ENCODE peak calls at places on chromosomes 12 and 14, in five cellular contexts. One of them, this sample, is unnamed.

GRCh38 chr12:42504049-42504448 is 85.5 kb downstream of the PRICKLE1 start:
- DNase-seq in PC-9: no peak
- DNase-seq in transverse colon: no peak
- DNase-seq in fibroblast of mammary gland: peak
- DNase-seq in K562: no peak
- DNase-seq in this sample: no peak

GRCh38 chr14:24665440-24665991 is 31.5 kb upstream of the GZMB start:
- DNase-seq in PC-9: no peak
- DNase-seq in transverse colon: no peak
- DNase-seq in fibroblast of mammary gland: no peak
- DNase-seq in K562: no peak
- DNase-seq in this sample: no peak

GRCh38 chr12:77294016-77294415 is 228.6 kb upstream of the E2F7 start:
- DNase-seq in PC-9: no peak
- DNase-seq in transverse colon: no peak
- DNase-seq in fibroblast of mammary gland: peak
- DNase-seq in K562: no peak
- DNase-seq in this sample: no peak

GRCh38 chr12:55997535-55997859 is 421 bp downstream of the SUOX start:
- DNase-seq in PC-9: peak
- DNase-seq in transverse colon: no peak
- DNase-seq in fibroblast of mammary gland: no peak
- DNase-seq in K562: no peak
- DNase-seq in this sample: no peak

GRCh38 chr12:57105011-57105753 is 6.0 kb downstream of the STAT6 start:
- DNase-seq in PC-9: no peak
- DNase-seq in transverse colon: no peak
- DNase-seq in fibroblast of mammary gland: no peak
- DNase-seq in K562: no peak
- DNase-seq in this sample: no peak

GRCh38 chr12:104602426-104602825 is 145.7 kb downstream of the CHST11 start:
- DNase-seq in PC-9: no peak
- DNase-seq in transverse colon: no peak
- DNase-seq in fibroblast of mammary gland: no peak
- DNase-seq in K562: no peak
- DNase-seq in this sample: no peak

GRCh38 chr12:26044007-26044394 is 80.8 kb downstream of the BHLHE41 start:
- DNase-seq in PC-9: no peak
- DNase-seq in transverse colon: no peak
- DNase-seq in fibroblast of mammary gland: peak
- DNase-seq in K562: no peak
- DNase-seq in this sample: no peak

GRCh38 chr12:48199784-48200198 is 3.3 kb downstream of the OR10AD1 start:
- DNase-seq in PC-9: no peak
- DNase-seq in transverse colon: no peak
- DNase-seq in fibroblast of mammary gland: peak
- DNase-seq in K562: no peak
- DNase-seq in this sample: no peak

GRCh38 chr14:74552623-74553022 is 59.1 kb downstream of the ISCA2 start:
- DNase-seq in PC-9: no peak
- DNase-seq in transverse colon: peak
- DNase-seq in fibroblast of mammary gland: peak
- DNase-seq in K562: no peak
- DNase-seq in this sample: no peak

GRCh38 chr14:51782412-51782811 is 78.0 kb upstream of the GNG2 start:
- DNase-seq in PC-9: no peak
- DNase-seq in transverse colon: no peak
- DNase-seq in fibroblast of mammary gland: no peak
- DNase-seq in K562: no peak
- DNase-seq in this sample: no peak

GRCh38 chr14:101251812-101252442 is 309.4 kb upstream of the DIO3 start:
- DNase-seq in PC-9: no peak
- DNase-seq in transverse colon: no peak
- DNase-seq in fibroblast of mammary gland: no peak
- DNase-seq in K562: no peak
- DNase-seq in this sample: no peak

GRCh38 chr14:60485600-60486251 is at the start of gene C14orf39:
- DNase-seq in PC-9: no peak
- DNase-seq in transverse colon: no peak
- DNase-seq in fibroblast of mammary gland: no peak
- DNase-seq in K562: peak
- DNase-seq in this sample: no peak

GRCh38 chr14:51419685-51420084 is 179.6 kb downstream of the TMX1 start:
- DNase-seq in PC-9: no peak
- DNase-seq in transverse colon: no peak
- DNase-seq in fibroblast of mammary gland: no peak
- DNase-seq in K562: no peak
- DNase-seq in this sample: no peak

GRCh38 chr12:85951823-85952222 is 77.7 kb downstream of the NTS start:
- DNase-seq in PC-9: no peak
- DNase-seq in transverse colon: no peak
- DNase-seq in fibroblast of mammary gland: peak
- DNase-seq in K562: no peak
- DNase-seq in this sample: peak

GRCh38 chr14:93977790-93978581 is 1.6 kb upstream of the ASB2 start:
- DNase-seq in PC-9: no peak
- DNase-seq in transverse colon: peak
- DNase-seq in fibroblast of mammary gland: no peak
- DNase-seq in K562: no peak
- DNase-seq in this sample: no peak

GRCh38 chr12:87332987-87333761 is 696.0 kb downstream of the C12orf50 start:
- DNase-seq in PC-9: no peak
- DNase-seq in transverse colon: no peak
- DNase-seq in fibroblast of mammary gland: no peak
- DNase-seq in K562: no peak
- DNase-seq in this sample: no peak

GRCh38 chr12:1509703-1510395 is 84.5 kb downstream of the FBXL14 start:
- DNase-seq in PC-9: no peak
- DNase-seq in transverse colon: no peak
- DNase-seq in fibroblast of mammary gland: no peak
- DNase-seq in K562: no peak
- DNase-seq in this sample: no peak

GRCh38 chr14:91509083-91509877 is 830 bp downstream of the PPP4R3A start:
- DNase-seq in PC-9: peak
- DNase-seq in transverse colon: peak
- DNase-seq in fibroblast of mammary gland: no peak
- DNase-seq in K562: peak
- DNase-seq in this sample: no peak

GRCh38 chr14:75425443-75425842 is 2.4 kb upstream of the JDP2 start:
- DNase-seq in PC-9: no peak
- DNase-seq in transverse colon: no peak
- DNase-seq in fibroblast of mammary gland: no peak
- DNase-seq in K562: no peak
- DNase-seq in this sample: no peak

GRCh38 chr12:104026841-104027599 is 23.0 kb downstream of the GLT8D2 start:
- DNase-seq in PC-9: no peak
- DNase-seq in transverse colon: no peak
- DNase-seq in fibroblast of mammary gland: no peak
- DNase-seq in K562: no peak
- DNase-seq in this sample: no peak

GRCh38 chr12:120628919-120629318 is 11.5 kb upstream of the CABP1 start:
- DNase-seq in PC-9: no peak
- DNase-seq in transverse colon: peak
- DNase-seq in fibroblast of mammary gland: no peak
- DNase-seq in K562: peak
- DNase-seq in this sample: no peak

GRCh38 chr12:111175404-111175803 is 193.5 kb downstream of the PHETA1 start:
- DNase-seq in PC-9: no peak
- DNase-seq in transverse colon: no peak
- DNase-seq in fibroblast of mammary gland: no peak
- DNase-seq in K562: no peak
- DNase-seq in this sample: no peak

GRCh38 chr12:49296034-49296835 is 1.3 kb downstream of the PRPH start:
- DNase-seq in PC-9: peak
- DNase-seq in transverse colon: peak
- DNase-seq in fibroblast of mammary gland: no peak
- DNase-seq in K562: peak
- DNase-seq in this sample: no peak

GRCh38 chr14:62943202-62943601 is 102.1 kb downstream of the KCNH5 start:
- DNase-seq in PC-9: no peak
- DNase-seq in transverse colon: no peak
- DNase-seq in fibroblast of mammary gland: peak
- DNase-seq in K562: no peak
- DNase-seq in this sample: no peak

GRCh38 chr12:116153096-116153495 is 124.4 kb downstream of the MED13L start:
- DNase-seq in PC-9: no peak
- DNase-seq in transverse colon: no peak
- DNase-seq in fibroblast of mammary gland: no peak
- DNase-seq in K562: no peak
- DNase-seq in this sample: no peak

DNA sequence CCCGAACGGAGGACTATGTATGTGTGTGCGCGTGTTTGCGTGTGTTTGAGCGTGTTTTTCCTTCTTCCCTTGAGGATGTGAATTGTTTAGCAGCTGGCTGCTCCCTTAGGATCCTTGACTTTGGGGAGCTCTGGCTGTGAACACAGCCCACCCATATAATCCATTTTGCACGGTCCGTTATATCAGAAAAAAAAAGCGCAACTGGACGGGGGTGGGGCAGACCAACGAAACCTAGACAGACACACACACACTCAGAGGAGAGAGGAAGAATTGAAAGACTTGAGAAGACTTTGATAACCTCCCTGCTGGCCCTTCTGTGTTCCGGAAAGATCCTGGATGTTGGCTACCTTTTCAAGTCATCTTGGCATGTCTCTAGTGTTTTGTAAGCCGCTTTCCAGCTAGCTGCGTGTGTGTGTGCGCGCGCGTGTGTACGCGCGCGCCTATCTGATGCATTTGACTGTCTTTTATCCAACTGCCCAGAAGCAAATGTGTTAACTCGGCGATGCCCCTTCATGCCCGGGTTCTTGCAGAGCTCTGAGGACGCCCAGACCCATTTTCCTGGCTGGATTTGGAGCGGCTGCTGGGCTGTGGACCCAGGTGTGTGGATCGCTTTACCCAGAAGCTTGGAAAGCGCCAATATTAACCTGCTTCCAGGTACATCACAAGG is 576 bp downstream of the LRFN5 start:
- DNase-seq in PC-9: no peak
- DNase-seq in transverse colon: no peak
- DNase-seq in fibroblast of mammary gland: peak
- DNase-seq in K562: no peak
- DNase-seq in this sample: no peak
- H3K4me3 ChIP-seq in PC-9: no peak
- H3K4me3 ChIP-seq in transverse colon: peak
- H3K4me3 ChIP-seq in fibroblast of mammary gland: peak
- H3K4me3 ChIP-seq in K562: peak
- H3K4me3 ChIP-seq in this sample: no peak

GRCh38 chr14:28596336-28596735 is 170.3 kb upstream of the FOXG1 start:
- DNase-seq in PC-9: no peak
- DNase-seq in transverse colon: no peak
- DNase-seq in fibroblast of mammary gland: peak
- DNase-seq in K562: no peak
- DNase-seq in this sample: no peak
- TF ChIP-seq CTCF in PC-9: no peak
- TF ChIP-seq CTCF in transverse colon: no peak
- TF ChIP-seq CTCF in fibroblast of mammary gland: peak
- TF ChIP-seq CTCF in K562: no peak
- TF ChIP-seq CTCF in this sample: peak

DNA sequence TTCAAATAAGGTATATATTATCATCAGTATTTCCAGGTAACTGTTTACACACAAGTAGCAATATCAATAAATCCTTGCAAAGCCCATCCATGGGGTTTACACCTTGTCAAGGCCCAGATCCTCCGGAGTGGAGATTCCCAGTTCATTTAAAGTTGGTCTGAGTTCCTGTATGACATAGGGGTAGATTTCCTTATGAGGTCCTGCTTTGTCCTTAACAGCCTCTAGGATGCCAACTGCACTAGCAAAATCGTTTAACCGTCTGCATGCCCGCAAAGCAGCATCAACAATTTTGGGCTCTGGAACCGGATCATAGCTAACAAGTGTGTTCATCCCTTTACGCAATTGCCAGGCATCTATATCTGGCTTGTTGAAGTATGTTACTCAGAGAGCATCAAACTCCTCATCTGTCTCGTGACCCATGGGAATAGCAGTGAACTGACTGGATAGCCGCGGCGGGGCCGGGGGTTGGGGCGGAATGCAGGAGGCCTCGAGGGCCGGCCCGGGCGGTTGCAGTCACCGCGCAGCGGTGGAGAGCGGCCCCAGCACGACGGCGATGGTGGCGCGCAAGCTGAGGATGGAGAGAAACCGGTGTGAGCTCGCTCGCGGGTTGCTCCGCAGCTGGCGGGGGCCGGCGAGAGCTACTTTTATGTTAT is 30.6 kb upstream of the FBXO34 start:
- DNase-seq in PC-9: no peak
- DNase-seq in transverse colon: no peak
- DNase-seq in fibroblast of mammary gland: peak
- DNase-seq in K562: no peak
- DNase-seq in this sample: no peak
- H3K4me3 ChIP-seq in PC-9: no peak
- H3K4me3 ChIP-seq in transverse colon: no peak
- H3K4me3 ChIP-seq in fibroblast of mammary gland: no peak
- H3K4me3 ChIP-seq in K562: no peak
- H3K4me3 ChIP-seq in this sample: no peak

GRCh38 chr12:128790221-128790620 is 33.5 kb downstream of the SLC15A4 start:
- DNase-seq in PC-9: no peak
- DNase-seq in transverse colon: no peak
- DNase-seq in fibroblast of mammary gland: no peak
- DNase-seq in K562: no peak
- DNase-seq in this sample: no peak
- TF ChIP-seq CTCF in PC-9: no peak
- TF ChIP-seq CTCF in transverse colon: no peak
- TF ChIP-seq CTCF in fibroblast of mammary gland: no peak
- TF ChIP-seq CTCF in K562: no peak
- TF ChIP-seq CTCF in this sample: no peak

GRCh38 chr12:131122631-131123030 is 168.9 kb downstream of the ADGRD1 start:
- DNase-seq in PC-9: no peak
- DNase-seq in transverse colon: no peak
- DNase-seq in fibroblast of mammary gland: no peak
- DNase-seq in K562: no peak
- DNase-seq in this sample: no peak
- H3K4me3 ChIP-seq in PC-9: no peak
- H3K4me3 ChIP-seq in transverse colon: no peak
- H3K4me3 ChIP-seq in fibroblast of mammary gland: no peak
- H3K4me3 ChIP-seq in K562: no peak
- H3K4me3 ChIP-seq in this sample: no peak

GRCh38 chr12:67268335-67268895 is 743 bp upstream of the CAND1 start:
- DNase-seq in PC-9: peak
- DNase-seq in transverse colon: peak
- DNase-seq in fibroblast of mammary gland: peak
- DNase-seq in K562: peak
- DNase-seq in this sample: peak

GRCh38 chr12:67270622-67271021 is 1.5 kb downstream of the CAND1 start:
- DNase-seq in PC-9: no peak
- DNase-seq in transverse colon: no peak
- DNase-seq in fibroblast of mammary gland: no peak
- DNase-seq in K562: no peak
- DNase-seq in this sample: no peak

GRCh38 chr12:67271976-67272375 is 2.8 kb downstream of the CAND1 start:
- DNase-seq in PC-9: no peak
- DNase-seq in transverse colon: no peak
- DNase-seq in fibroblast of mammary gland: peak
- DNase-seq in K562: no peak
- DNase-seq in this sample: no peak

GRCh38 chr12:67268896-67269631 is at the start of gene CAND1:
- DNase-seq in PC-9: peak
- DNase-seq in transverse colon: peak
- DNase-seq in fibroblast of mammary gland: peak
- DNase-seq in K562: peak
- DNase-seq in this sample: peak

GRCh38 chr12:67269632-67270578 is 747 bp downstream of the CAND1 start:
- DNase-seq in PC-9: peak
- DNase-seq in transverse colon: peak
- DNase-seq in fibroblast of mammary gland: no peak
- DNase-seq in K562: peak
- DNase-seq in this sample: no peak
- TF ChIP-seq CTCF in PC-9: no peak
- TF ChIP-seq CTCF in transverse colon: no peak
- TF ChIP-seq CTCF in fibroblast of mammary gland: no peak
- TF ChIP-seq CTCF in K562: no peak
- TF ChIP-seq CTCF in this sample: no peak

This sample was measured in LNCaP clone FGC.